ENCODE peak calls at places on chromosomes 3 and 15, in ten cellular contexts. E is ovary, H is A549, Y is suprapubic skin, O is SK-N-SH, W is stomach, Z is tibial nerve, Q is transverse colon, D is H1, B is sigmoid colon. N is an unnamed sample.

GRCh38 chr15:67542462-67543347 is at the start of gene MAP2K5:
- DNase-seq in E (peak), H (peak), Y (peak), O (peak), W (peak), Z (peak), Q (peak), D (no peak), B (peak), N (peak)

GRCh38 chr3:44957986-44958385 is 18.0 kb downstream of the ZDHHC3 start:
- DNase-seq in E (no peak), H (no peak), Y (peak), O (peak), W (no peak), Z (no peak), Q (no peak), D (no peak), B (no peak), N (no peak)

GRCh38 chr3:10757821-10758130 is 58.3 kb upstream of the SLC6A11 start:
- DNase-seq in E (no peak), H (no peak), Y (no peak), O (no peak), W (no peak), Z (no peak), Q (no peak), D (no peak), B (no peak), N (no peak)

GRCh38 chr3:32077260-32078084 is 28.9 kb upstream of the GPD1L start:
- DNase-seq in E (no peak), H (no peak), Y (no peak), O (no peak), W (no peak), Z (no peak), Q (peak), D (no peak), B (no peak), N (no peak)

GRCh38 chr3:9669720-9670432 is 20.6 kb downstream of the MTMR14 start:
- DNase-seq in E (peak), H (no peak), Y (no peak), O (peak), W (peak), Z (peak), Q (no peak), D (no peak), B (no peak), N (no peak)

GRCh38 chr15:92970656-92971055 is 70.5 kb downstream of the CHD2 start:
- DNase-seq in E (no peak), H (no peak), Y (no peak), O (no peak), W (no peak), Z (no peak), Q (no peak), D (no peak), B (no peak), N (no peak)

GRCh38 chr3:65170357-65171090 is 482.7 kb upstream of the ADAMTS9 start:
- DNase-seq in E (peak), H (no peak), Y (peak), O (peak), W (peak), Z (peak), Q (peak), D (no peak), B (peak), N (peak)

GRCh38 chr15:34049096-34049495 is 10.1 kb upstream of the AVEN start:
- DNase-seq in E (no peak), H (no peak), Y (no peak), O (no peak), W (no peak), Z (no peak), Q (no peak), D (no peak), B (no peak), N (no peak)

GRCh38 chr3:9826815-9827574 is 16.8 kb downstream of the RPUSD3 start:
- DNase-seq in E (no peak), H (peak), Y (no peak), O (peak), W (no peak), Z (no peak), Q (peak), D (no peak), B (peak), N (no peak)

GRCh38 chr3:14767706-14768105 is 51.1 kb upstream of the FGD5 start:
- DNase-seq in E (no peak), H (no peak), Y (no peak), O (peak), W (no peak), Z (no peak), Q (no peak), D (no peak), B (no peak), N (peak)

GRCh38 chr15:79292011-79292410 is 9.5 kb downstream of the ANKRD34C start:
- DNase-seq in E (no peak), H (no peak), Y (no peak), O (no peak), W (no peak), Z (no peak), Q (no peak), D (no peak), B (no peak), N (no peak)

GRCh38 chr3:107521466-107522059 is 1.2 kb upstream of the BBX start:
- DNase-seq in E (no peak), H (no peak), Y (no peak), O (no peak), W (no peak), Z (no peak), Q (no peak), D (no peak), B (no peak), N (no peak)

GRCh38 chr3:38637906-38638305 is 11.6 kb downstream of the SCN5A start:
- DNase-seq in E (no peak), H (no peak), Y (no peak), O (no peak), W (no peak), Z (no peak), Q (no peak), D (no peak), B (no peak), N (no peak)

GRCh38 chr3:128282392-128283196 is 129.3 kb downstream of the EEFSEC start:
- DNase-seq in E (peak), H (no peak), Y (peak), O (peak), W (no peak), Z (peak), Q (peak), D (no peak), B (peak), N (peak)

GRCh38 chr3:33269385-33269784 is 7.9 kb upstream of the FBXL2 start:
- DNase-seq in E (no peak), H (no peak), Y (no peak), O (no peak), W (no peak), Z (no peak), Q (no peak), D (no peak), B (no peak), N (no peak)

GRCh38 chr15:64930778-64931240 is 19.1 kb downstream of the ANKDD1A start:
- DNase-seq in E (no peak), H (no peak), Y (peak), O (no peak), W (no peak), Z (no peak), Q (no peak), D (no peak), B (no peak), N (peak)

GRCh38 chr15:40241305-40242215 is 2.7 kb downstream of the PAK6 start:
- DNase-seq in E (no peak), H (no peak), Y (no peak), O (no peak), W (peak), Z (no peak), Q (no peak), D (no peak), B (peak), N (no peak)

GRCh38 chr15:43095243-43095642 is 10.6 kb downstream of the UBR1 start:
- DNase-seq in E (no peak), H (no peak), Y (no peak), O (no peak), W (no peak), Z (no peak), Q (no peak), D (no peak), B (no peak), N (no peak)

GRCh38 chr3:48408823-48409281 is 21.0 kb downstream of the PLXNB1 start:
- DNase-seq in E (no peak), H (no peak), Y (peak), O (peak), W (peak), Z (peak), Q (no peak), D (no peak), B (peak), N (no peak)

GRCh38 chr3:66428733-66429132 is 72.1 kb downstream of the LRIG1 start:
- DNase-seq in E (peak), H (peak), Y (peak), O (peak), W (peak), Z (peak), Q (peak), D (no peak), B (peak), N (no peak)

GRCh38 chr3:185820973-185821758 is 3.7 kb downstream of the IGF2BP2 start:
- DNase-seq in E (no peak), H (peak), Y (no peak), O (peak), W (no peak), Z (no peak), Q (no peak), D (no peak), B (no peak), N (no peak)

GRCh38 chr3:33645060-33645841 is 72.8 kb downstream of the CLASP2 start:
- DNase-seq in E (no peak), H (peak), Y (no peak), O (peak), W (no peak), Z (no peak), Q (no peak), D (no peak), B (no peak), N (no peak)

GRCh38 chr3:15690250-15690649 is 88.7 kb downstream of the BTD start:
- DNase-seq in E (no peak), H (no peak), Y (no peak), O (no peak), W (no peak), Z (no peak), Q (no peak), D (no peak), B (no peak), N (no peak)

GRCh38 chr15:47673343-47673761 is 44.0 kb upstream of the SEMA6D start:
- DNase-seq in E (no peak), H (no peak), Y (no peak), O (peak), W (no peak), Z (peak), Q (no peak), D (no peak), B (no peak), N (no peak)

GRCh38 chr3:45273681-45274515 is 47.8 kb upstream of the TMEM158 start:
- DNase-seq in E (no peak), H (no peak), Y (no peak), O (no peak), W (no peak), Z (no peak), Q (no peak), D (no peak), B (no peak), N (peak)

GRCh38 chr3:124995460-124995994 is 60.3 kb downstream of the HEG1 start:
- DNase-seq in E (peak), H (peak), Y (no peak), O (peak), W (peak), Z (peak), Q (peak), D (peak), B (peak), N (no peak)

GRCh38 chr15:84702961-84703482 is 12.9 kb downstream of the SEC11A start:
- DNase-seq in E (peak), H (no peak), Y (no peak), O (no peak), W (peak), Z (peak), Q (peak), D (no peak), B (peak), N (no peak)

GRCh38 chr15:62089616-62090015 is 22.8 kb downstream of the C2CD4A start:
- DNase-seq in E (no peak), H (no peak), Y (no peak), O (no peak), W (no peak), Z (no peak), Q (no peak), D (no peak), B (no peak), N (no peak)

GRCh38 chr3:169769287-169770181 is at the start of gene ACTRT3:
- DNase-seq in E (peak), H (peak), Y (peak), O (peak), W (peak), Z (peak), Q (peak), D (no peak), B (peak), N (no peak)

GRCh38 chr3:37765591-37766219 is 96.0 kb upstream of the CTDSPL start:
- DNase-seq in E (peak), H (no peak), Y (no peak), O (peak), W (no peak), Z (peak), Q (no peak), D (no peak), B (peak), N (no peak)

GRCh38 chr3:97579365-97579764 is 185.2 kb upstream of the ARL6 start:
- DNase-seq in E (no peak), H (no peak), Y (no peak), O (no peak), W (no peak), Z (no peak), Q (no peak), D (no peak), B (no peak), N (no peak)

GRCh38 chr3:192906940-192907339 is 10.7 kb downstream of the MB21D2 start:
- DNase-seq in E (no peak), H (no peak), Y (no peak), O (peak), W (no peak), Z (no peak), Q (no peak), D (no peak), B (no peak), N (no peak)

GRCh38 chr3:127451321-127451720 is 139.2 kb downstream of the TPRA1 start:
- DNase-seq in E (no peak), H (no peak), Y (peak), O (no peak), W (no peak), Z (no peak), Q (no peak), D (no peak), B (peak), N (no peak)

DNA sequence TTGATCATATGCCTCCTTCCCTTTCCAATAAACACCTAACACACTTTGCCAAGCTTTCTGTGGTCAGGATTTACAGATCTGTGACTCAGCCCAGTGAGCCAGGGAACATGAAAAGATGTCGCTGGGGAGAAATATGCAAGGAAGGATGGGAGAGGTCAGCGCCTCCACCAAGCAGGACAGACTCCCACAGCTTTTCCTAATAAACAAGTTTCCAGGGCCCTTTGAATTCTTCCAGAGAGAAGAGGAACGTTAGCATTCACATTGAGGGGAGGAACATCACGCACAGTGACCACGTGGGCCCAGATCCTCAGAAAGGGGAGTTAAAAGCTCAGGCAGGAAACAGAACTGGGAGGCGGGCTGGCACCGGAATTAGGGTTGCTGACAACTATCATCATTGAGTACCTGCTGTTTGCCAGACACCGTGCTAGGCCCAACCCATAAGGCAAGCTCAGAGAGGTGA is 33.3 kb upstream of the MRPS22 start:
- DNase-seq in E (no peak), H (no peak), Y (no peak), O (no peak), W (no peak), Z (no peak), Q (no peak), D (no peak), B (no peak), N (no peak)
- TF ChIP-seq EP300 in E (no peak), H (no peak), Y (no peak), O (peak), W (no peak), Z (no peak), Q (no peak), D (no peak), B (no peak), N (no peak)

GRCh38 chr3:28320981-28321380 is 27.5 kb upstream of the ZCWPW2 start:
- DNase-seq in E (no peak), H (no peak), Y (no peak), O (no peak), W (no peak), Z (no peak), Q (no peak), D (no peak), B (no peak), N (no peak)

GRCh38 chr3:28326458-28326926 is 22.0 kb upstream of the ZCWPW2 start:
- DNase-seq in E (no peak), H (no peak), Y (no peak), O (no peak), W (no peak), Z (no peak), Q (peak), D (no peak), B (no peak), N (no peak)

GRCh38 chr3:28317438-28318022 is 31.0 kb upstream of the ZCWPW2 start:
- DNase-seq in E (no peak), H (peak), Y (no peak), O (peak), W (no peak), Z (peak), Q (peak), D (no peak), B (no peak), N (no peak)

GRCh38 chr3:28322464-28322863 is 26.1 kb upstream of the ZCWPW2 start:
- DNase-seq in E (no peak), H (no peak), Y (no peak), O (no peak), W (no peak), Z (no peak), Q (no peak), D (no peak), B (no peak), N (no peak)
- TF ChIP-seq EP300 in E (no peak), H (no peak), Y (no peak), O (no peak), W (no peak), Z (no peak), Q (no peak), D (no peak), B (no peak), N (no peak)

GRCh38 chr3:13049400-13049799 is 23.8 kb downstream of the IQSEC1 start:
- DNase-seq in E (no peak), H (no peak), Y (no peak), O (no peak), W (no peak), Z (no peak), Q (no peak), D (no peak), B (no peak), N (no peak)
- TF ChIP-seq EP300 in E (no peak), H (no peak), Y (no peak), O (no peak), W (no peak), Z (no peak), Q (no peak), D (no peak), B (no peak), N (no peak)

DNA sequence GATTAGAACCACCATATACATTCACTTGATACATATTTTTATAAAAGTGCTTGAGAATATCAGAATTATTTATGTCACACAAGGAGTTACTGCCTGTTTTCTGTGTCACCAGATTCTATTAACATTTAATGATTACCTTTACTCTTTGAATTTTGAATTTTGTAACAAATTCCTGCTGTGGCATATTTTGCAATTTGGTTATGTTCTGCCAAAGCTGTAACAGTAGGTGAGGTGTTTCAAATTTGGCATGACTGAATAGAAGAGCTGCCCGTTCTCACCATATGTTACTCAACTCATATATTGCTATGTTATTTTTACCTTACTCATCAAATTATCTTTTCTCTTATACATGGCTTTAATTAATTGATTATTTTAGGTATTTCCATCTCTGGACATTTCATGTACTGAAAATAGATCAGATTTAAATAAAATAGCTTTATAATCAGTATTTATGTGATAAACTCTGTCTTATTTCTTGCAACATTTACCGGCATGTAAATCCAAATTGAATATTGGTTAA is 18.9 kb downstream of the PML start:
- DNase-seq in E (no peak), H (no peak), Y (no peak), O (no peak), W (no peak), Z (no peak), Q (no peak), D (no peak), B (no peak), N (no peak)
- TF ChIP-seq EP300 in E (no peak), H (no peak), Y (no peak), O (no peak), W (no peak), Z (no peak), Q (no peak), D (no peak), B (no peak), N (no peak)

GRCh38 chr3:197367081-197367780 is 68.8 kb upstream of the DLG1 start:
- DNase-seq in E (no peak), H (peak), Y (peak), O (peak), W (peak), Z (no peak), Q (no peak), D (no peak), B (peak), N (no peak)
- TF ChIP-seq EP300 in E (no peak), H (no peak), Y (no peak), O (peak), W (no peak), Z (no peak), Q (no peak), D (no peak), B (no peak), N (no peak)

N was measured in esophagus muscularis mucosa.